ENCODE peak calls at places on chromosome 9, in four cellular contexts. U is right lobe of liver, F is uterus, R is ascending aorta. X is an unnamed sample.

GRCh38 chr9:135272608-135273007 is 185.1 kb downstream of the OLFM1 start:
- DNase-seq in F (no peak), R (no peak), U (no peak), X (no peak)

GRCh38 chr9:37417857-37418618 is 4.5 kb upstream of the GRHPR start:
- DNase-seq in R (no peak), F (no peak), U (peak), X (no peak)

GRCh38 chr9:86586144-86586494 is 231.9 kb upstream of the TUT7 start:
- DNase-seq in R (no peak), F (no peak), U (no peak), X (no peak)

GRCh38 chr9:98521141-98521540 is 187.6 kb downstream of the GABBR2 start:
- DNase-seq in F (no peak), R (no peak), U (no peak), X (no peak)

GRCh38 chr9:113343732-113344231 is 3.7 kb upstream of the WDR31 start:
- DNase-seq in F (peak), U (peak), R (no peak), X (peak)

GRCh38 chr9:124629600-124629999 is 122.4 kb upstream of the NR5A1 start:
- DNase-seq in R (no peak), F (no peak), U (no peak), X (no peak)

GRCh38 chr9:16921855-16922254 is 51.4 kb upstream of the BNC2 start:
- DNase-seq in R (no peak), U (no peak), F (no peak), X (no peak)

GRCh38 chr9:125472926-125473701 is 211.5 kb downstream of the GAPVD1 start:
- DNase-seq in U (no peak), F (peak), R (no peak), X (no peak)

GRCh38 chr9:7216004-7216821 is 458.4 kb downstream of the KDM4C start:
- DNase-seq in F (no peak), U (no peak), R (no peak), X (no peak)

GRCh38 chr9:91843623-91844111 is 106.4 kb downstream of the ROR2 start:
- DNase-seq in U (no peak), F (peak), R (no peak), X (no peak)

GRCh38 chr9:97563458-97564135 is 62.1 kb downstream of the TMOD1 start:
- DNase-seq in R (no peak), U (no peak), F (no peak), X (peak)

GRCh38 chr9:3873818-3874217 is 348.0 kb upstream of the RFX3 start:
- DNase-seq in F (no peak), R (no peak), U (no peak), X (no peak)

GRCh38 chr9:84750152-84750865 is 80.8 kb downstream of the NTRK2 start:
- DNase-seq in U (no peak), R (no peak), F (no peak), X (no peak)

GRCh38 chr9:687034-687785 is 154.3 kb upstream of the DMRT1 start:
- DNase-seq in R (no peak), U (no peak), F (no peak), X (no peak)

GRCh38 chr9:133715295-133715865 is 22.8 kb downstream of the SARDH start:
- DNase-seq in U (peak), F (peak), R (no peak), X (peak)

GRCh38 chr9:106622148-106622547 is 240.8 kb upstream of the ZNF462 start:
- DNase-seq in F (no peak), R (no peak), U (no peak), X (no peak)

GRCh38 chr9:20271723-20272122 is 350.6 kb downstream of the MLLT3 start:
- DNase-seq in R (no peak), F (no peak), U (no peak), X (no peak)

GRCh38 chr9:87546704-87547103 is 49.0 kb downstream of the DAPK1 start:
- DNase-seq in F (no peak), R (no peak), U (no peak), X (no peak)

GRCh38 chr9:34823778-34824177 is 113.8 kb upstream of the CCL21 start:
- DNase-seq in R (no peak), U (no peak), F (no peak), X (no peak)

GRCh38 chr9:35028341-35028740 is 38.8 kb downstream of the DNAJB5 start:
- DNase-seq in R (no peak), U (no peak), F (no peak), X (no peak)

GRCh38 chr9:16485575-16486321 is 384.7 kb downstream of the BNC2 start:
- DNase-seq in F (no peak), R (no peak), U (no peak), X (no peak)

GRCh38 chr9:38437193-38437823 is 13.1 kb upstream of the IGFBPL1 start:
- DNase-seq in F (no peak), R (no peak), U (no peak), X (no peak)

GRCh38 chr9:129009584-129010141 is 18.5 kb downstream of the SH3GLB2 start:
- DNase-seq in U (no peak), F (no peak), R (no peak), X (peak)

GRCh38 chr9:83198336-83198735 is 135.4 kb upstream of the RASEF start:
- DNase-seq in U (no peak), F (no peak), R (no peak), X (no peak)

GRCh38 chr9:20940447-20941176 is 90.8 kb downstream of the HACD4 start:
- DNase-seq in U (no peak), F (no peak), R (no peak), X (no peak)

GRCh38 chr9:90343360-90343759 is 299.3 kb downstream of the DIRAS2 start:
- DNase-seq in U (no peak), R (no peak), F (no peak), X (no peak)

GRCh38 chr9:132006657-132007370 is 72.9 kb downstream of the MED27 start:
- DNase-seq in F (no peak), R (no peak), U (no peak), X (no peak)

GRCh38 chr9:93247099-93247865 is 63.3 kb downstream of the WNK2 start:
- DNase-seq in R (no peak), U (peak), F (no peak), X (no peak)

GRCh38 chr9:115673599-115673998 is 480.0 kb upstream of the PAPPA start:
- DNase-seq in F (no peak), U (no peak), R (no peak), X (no peak)

GRCh38 chr9:115671911-115672310 is 481.7 kb upstream of the PAPPA start:
- DNase-seq in F (no peak), U (no peak), R (no peak), X (no peak)

GRCh38 chr9:115674091-115674490 is 479.5 kb upstream of the PAPPA start:
- DNase-seq in F (no peak), U (no peak), R (no peak), X (no peak)

GRCh38 chr9:115671236-115671770 is 482.3 kb upstream of the PAPPA start:
- DNase-seq in R (no peak), U (no peak), F (no peak), X (no peak)

DNA sequence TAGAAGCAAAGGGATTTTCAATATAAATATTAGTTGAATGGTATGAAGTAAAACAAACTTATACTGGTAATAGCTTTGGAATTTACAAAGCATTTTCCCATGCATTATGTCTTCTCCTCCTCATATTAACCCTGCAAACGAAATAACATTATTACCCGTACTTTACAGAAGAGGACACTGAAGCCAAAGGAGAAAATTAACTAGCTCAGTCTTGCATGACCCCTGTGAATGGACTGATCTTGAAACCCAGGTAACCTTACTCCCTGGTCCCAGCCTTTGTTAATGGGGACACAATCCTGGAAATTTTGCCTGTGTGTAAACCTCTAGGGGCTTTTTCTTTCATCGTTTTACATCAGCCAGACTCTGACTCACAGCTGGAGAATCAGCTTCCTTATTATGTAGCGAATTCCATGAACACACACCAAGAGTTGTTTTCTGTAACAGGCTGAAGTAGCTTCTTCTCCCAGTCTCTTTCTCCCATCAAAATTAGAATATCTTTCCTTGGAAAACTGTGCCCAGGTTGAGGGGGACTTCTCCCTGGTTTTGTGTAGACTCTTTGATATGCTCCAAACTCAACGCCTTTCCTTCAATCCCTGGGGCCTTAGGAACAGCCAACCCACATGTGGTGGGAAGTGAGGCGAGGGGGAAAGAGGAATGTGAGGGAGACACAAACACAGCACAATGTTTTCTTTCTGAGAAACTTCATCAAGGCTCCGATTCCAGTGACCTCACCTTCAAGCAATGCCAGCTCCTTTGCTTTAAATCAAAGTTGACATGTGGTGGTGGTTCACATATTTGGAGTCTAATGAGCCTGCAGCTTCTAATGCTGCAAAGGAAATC is 480.9 kb upstream of the PAPPA start:
- DNase-seq in R (no peak), U (no peak), F (no peak), X (no peak)
- TF ChIP-seq CTCF in R (no peak), U (no peak), F (no peak), X (no peak)

GRCh38 chr9:130433168-130433946 is 11.4 kb upstream of the ASS1 start:
- DNase-seq in F (peak), R (no peak), U (peak), X (no peak)
- TF ChIP-seq CTCF in F (peak), R (peak), U (peak), X (peak)

DNA sequence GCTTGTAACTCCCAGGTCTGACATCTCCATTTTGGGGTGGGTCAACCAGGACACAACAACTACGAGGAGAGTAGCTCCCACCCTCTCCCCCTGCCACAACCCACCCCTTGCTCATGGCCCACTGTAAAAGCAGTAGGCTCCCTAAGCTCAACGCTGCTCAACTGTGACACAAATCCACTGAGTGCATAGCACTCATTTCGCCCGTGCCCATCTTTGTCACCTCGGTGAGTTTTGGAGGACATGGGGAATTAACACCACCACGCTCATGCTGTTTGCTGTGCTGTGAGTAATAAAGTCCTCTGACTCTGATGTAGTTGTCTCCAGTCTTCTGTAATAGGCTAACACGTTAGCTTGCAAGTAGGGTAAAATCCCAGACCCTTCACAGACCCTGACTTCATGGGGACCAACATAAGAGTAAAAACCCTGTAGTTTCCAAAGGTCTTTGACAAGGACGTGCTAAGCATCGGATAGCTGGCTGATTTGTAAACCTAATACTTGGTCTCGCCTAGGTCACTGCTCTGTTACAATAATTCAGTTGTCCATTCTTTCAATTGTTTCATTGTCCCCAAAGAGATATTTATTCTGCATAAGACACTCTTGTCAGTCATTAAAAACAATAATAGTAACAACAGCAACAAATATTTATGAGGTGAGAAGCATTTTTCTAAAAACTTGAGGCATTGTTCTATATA is 7.7 kb downstream of the PLGRKT start:
- DNase-seq in R (no peak), U (no peak), F (no peak), X (no peak)
- TF ChIP-seq CTCF in R (no peak), U (no peak), F (no peak), X (no peak)

GRCh38 chr9:136527721-136528710 is 17.8 kb downstream of the NOTCH1 start:
- DNase-seq in U (no peak), F (no peak), R (no peak), X (no peak)
- TF ChIP-seq CTCF in U (no peak), F (no peak), R (no peak), X (no peak)

GRCh38 chr9:33193818-33194217 is 26.7 kb upstream of the B4GALT1 start:
- DNase-seq in U (no peak), F (no peak), R (no peak), X (no peak)
- TF ChIP-seq CTCF in U (no peak), F (no peak), R (no peak), X (no peak)

GRCh38 chr9:10479172-10479571 is 133.6 kb downstream of the PTPRD start:
- DNase-seq in R (no peak), F (no peak), U (no peak), X (no peak)
- TF ChIP-seq CTCF in R (no peak), F (no peak), U (no peak), X (no peak)

GRCh38 chr9:72883867-72884266 is 69.0 kb downstream of the ALDH1A1 start:
- DNase-seq in R (no peak), F (no peak), U (no peak), X (no peak)

GRCh38 chr9:72888943-72889342 is 63.9 kb downstream of the ALDH1A1 start:
- DNase-seq in F (no peak), U (no peak), R (no peak), X (no peak)

GRCh38 chr9:72884521-72884920 is 68.3 kb downstream of the ALDH1A1 start:
- DNase-seq in R (no peak), U (no peak), F (no peak), X (no peak)

GRCh38 chr9:72888032-72888431 is 64.8 kb downstream of the ALDH1A1 start:
- DNase-seq in R (no peak), U (no peak), F (no peak), X (no peak)

DNA sequence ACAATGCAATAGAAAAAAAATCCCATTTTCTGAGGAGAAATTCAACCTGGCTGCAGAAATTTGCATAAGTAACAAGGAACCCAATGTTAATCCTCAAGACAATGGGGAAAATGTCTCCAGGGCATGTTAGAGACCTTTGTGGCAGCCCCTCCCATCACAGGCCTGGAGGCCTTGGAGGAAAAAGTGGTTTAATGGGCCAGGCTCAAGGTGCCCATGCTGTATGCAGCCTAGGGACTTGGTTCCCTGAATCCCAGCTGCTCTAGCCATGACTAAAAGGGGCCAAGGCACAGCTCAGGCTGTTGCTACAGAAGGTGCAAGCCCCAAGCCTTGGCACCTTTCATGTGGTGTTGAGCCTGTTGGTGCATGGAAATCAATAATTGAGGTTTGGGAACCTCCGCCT is 66.5 kb downstream of the ALDH1A1 start:
- DNase-seq in R (no peak), F (no peak), U (no peak), X (no peak)
- TF ChIP-seq CTCF in R (no peak), F (no peak), U (no peak), X (no peak)

GRCh38 chr9:109557481-109557880 is 59.4 kb upstream of the PTPN3 start:
- DNase-seq in R (no peak), U (no peak), F (no peak), X (no peak)

GRCh38 chr9:109558718-109559151 is 60.6 kb upstream of the PTPN3 start:
- DNase-seq in U (no peak), F (no peak), R (peak), X (no peak)

GRCh38 chr9:109556786-109557185 is 58.7 kb upstream of the PTPN3 start:
- DNase-seq in R (no peak), U (no peak), F (no peak), X (no peak)

GRCh38 chr9:109561137-109561536 is 63.0 kb upstream of the PTPN3 start:
- DNase-seq in F (no peak), R (no peak), U (no peak), X (no peak)

DNA sequence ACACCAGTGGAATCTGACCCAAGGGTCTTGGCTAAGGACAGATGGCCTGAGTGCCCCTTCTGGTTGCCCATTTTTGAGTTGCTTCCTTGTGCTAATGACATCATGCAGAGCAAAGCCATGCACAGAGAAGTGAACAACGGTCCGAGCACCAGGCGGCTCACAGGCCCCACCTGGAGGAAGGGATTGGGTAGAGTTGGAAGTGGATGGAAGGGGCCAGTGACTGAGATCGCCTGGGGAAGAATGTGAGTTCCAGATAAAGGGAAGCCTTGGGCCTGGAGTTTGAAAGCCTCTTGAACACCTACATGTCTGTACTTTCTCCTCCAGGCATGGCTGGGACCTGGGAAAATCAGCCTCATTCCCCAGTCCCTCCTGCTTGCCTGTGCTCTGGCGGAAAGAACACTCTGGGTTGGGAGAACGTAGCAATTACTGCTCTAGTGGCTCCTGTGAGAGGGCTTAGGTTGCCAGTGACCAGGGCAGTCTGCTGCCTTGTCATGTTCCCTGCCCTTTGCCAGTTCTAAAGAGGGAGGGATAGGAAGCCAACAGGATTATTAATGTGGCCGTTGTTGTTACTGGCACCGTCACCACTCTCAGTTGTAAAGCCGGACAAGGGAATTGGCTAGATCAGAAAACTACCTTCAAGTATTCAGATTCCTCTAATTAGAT is 62.5 kb upstream of the PTPN3 start:
- DNase-seq in U (no peak), R (peak), F (no peak), X (no peak)
- TF ChIP-seq CTCF in U (no peak), R (no peak), F (no peak), X (no peak)